ENCODE peak calls at places on chromosomes 3 and 15, in four cellular contexts. One of them, this sample, is unnamed.
A peak's percentile ranks its signal among the peaks of the same experiment; 100 is the strongest.

GRCh38 chr15:59862191-59863155 is 141.6 kb upstream of the FOXB1 start:
- DNase-seq in RWPE2: no peak
- DNase-seq in aorta: no peak
- DNase-seq in B cell: no peak
- DNase-seq in this sample: no peak

GRCh38 chr3:4985330-4986174 is 6.3 kb downstream of the BHLHE40 start:
- DNase-seq in RWPE2: peak; percentile 88
- DNase-seq in aorta: no peak
- DNase-seq in B cell: no peak
- DNase-seq in this sample: no peak

GRCh38 chr15:60340207-60340921 is 57.4 kb downstream of the ANXA2 start:
- DNase-seq in RWPE2: no peak
- DNase-seq in aorta: no peak
- DNase-seq in B cell: no peak
- DNase-seq in this sample: no peak

GRCh38 chr3:12924437-12924836 is 83.1 kb upstream of the RPL32 start:
- DNase-seq in RWPE2: no peak
- DNase-seq in aorta: no peak
- DNase-seq in B cell: peak; percentile 56
- DNase-seq in this sample: peak; percentile 37

GRCh38 chr15:51077565-51078153 is 17.0 kb downstream of the TNFAIP8L3 start:
- DNase-seq in RWPE2: no peak
- DNase-seq in aorta: peak; percentile 89
- DNase-seq in B cell: peak; percentile 72
- DNase-seq in this sample: peak; percentile 81

GRCh38 chr15:74490339-74490689 is 29.4 kb upstream of the UBL7 start:
- DNase-seq in RWPE2: no peak
- DNase-seq in aorta: no peak
- DNase-seq in B cell: no peak
- DNase-seq in this sample: no peak

GRCh38 chr15:69663441-69663840 is 210.8 kb downstream of the RPLP1 start:
- DNase-seq in RWPE2: peak; percentile 32
- DNase-seq in aorta: no peak
- DNase-seq in B cell: no peak
- DNase-seq in this sample: peak; percentile 6

GRCh38 chr15:83200589-83200988 is 7.0 kb downstream of the HDGFL3 start:
- DNase-seq in RWPE2: no peak
- DNase-seq in aorta: no peak
- DNase-seq in B cell: no peak
- DNase-seq in this sample: no peak

GRCh38 chr3:95088464-95088863 is 1025.6 kb downstream of the NSUN3 start:
- DNase-seq in RWPE2: no peak
- DNase-seq in aorta: no peak
- DNase-seq in B cell: no peak
- DNase-seq in this sample: no peak

GRCh38 chr3:194687638-194688206 is 2.0 kb downstream of the FAM43A start:
- DNase-seq in RWPE2: no peak
- DNase-seq in aorta: peak; percentile 93
- DNase-seq in B cell: peak; percentile 90
- DNase-seq in this sample: peak; percentile 75

GRCh38 chr3:146834917-146835316 is 229.8 kb upstream of the PLSCR5 start:
- DNase-seq in RWPE2: no peak
- DNase-seq in aorta: no peak
- DNase-seq in B cell: no peak
- DNase-seq in this sample: no peak

GRCh38 chr3:72791132-72791531 is 57.1 kb downstream of the SHQ1 start:
- DNase-seq in RWPE2: no peak
- DNase-seq in aorta: no peak
- DNase-seq in B cell: no peak
- DNase-seq in this sample: no peak

GRCh38 chr15:85693277-85693676 is 101.4 kb downstream of the KLHL25 start:
- DNase-seq in RWPE2: no peak
- DNase-seq in aorta: no peak
- DNase-seq in B cell: peak; percentile 32
- DNase-seq in this sample: no peak

GRCh38 chr3:138199847-138200246 is 12.7 kb downstream of the ARMC8 start:
- DNase-seq in RWPE2: no peak
- DNase-seq in aorta: no peak
- DNase-seq in B cell: no peak
- DNase-seq in this sample: no peak

GRCh38 chr15:71627604-71628003 is 182.8 kb upstream of the NR2E3 start:
- DNase-seq in RWPE2: no peak
- DNase-seq in aorta: no peak
- DNase-seq in B cell: no peak
- DNase-seq in this sample: no peak

GRCh38 chr3:16849240-16849639 is 35.5 kb upstream of the PLCL2 start:
- DNase-seq in RWPE2: no peak
- DNase-seq in aorta: no peak
- DNase-seq in B cell: peak; percentile 81
- DNase-seq in this sample: peak; percentile 39

GRCh38 chr15:33209575-33210519 is 15.3 kb upstream of the FMN1 start:
- DNase-seq in RWPE2: no peak
- DNase-seq in aorta: no peak
- DNase-seq in B cell: no peak
- DNase-seq in this sample: no peak

GRCh38 chr3:37271636-37272035 is 97.3 kb upstream of the LRRFIP2 start:
- DNase-seq in RWPE2: no peak
- DNase-seq in aorta: no peak
- DNase-seq in B cell: no peak
- DNase-seq in this sample: no peak